ENCODE peak calls at places on chromosomes 12 and 14, in seven cellular contexts. F, C, I, U, N, Q and D are unnamed samples.

GRCh38 chr14:50061664-50062437 is 54.5 kb downstream of the VCPKMT start:
- DNase-seq in F (peak), C (peak), I (no peak), U (peak), N (no peak), Q (peak), D (no peak)

GRCh38 chr12:18277196-18277595 is 15.9 kb downstream of the PIK3C2G start:
- DNase-seq in F (no peak), C (no peak), I (no peak), U (no peak), N (no peak), Q (no peak), D (no peak)

GRCh38 chr12:126051611-126052107 is 986.4 kb downstream of the AACS start:
- DNase-seq in F (peak), C (peak), I (no peak), U (no peak), N (no peak), Q (no peak), D (no peak)

GRCh38 chr14:98162829-98163228 is 1109.2 kb downstream of the BCL11B start:
- DNase-seq in F (no peak), C (no peak), I (no peak), U (no peak), N (no peak), Q (no peak), D (no peak)

GRCh38 chr12:105933671-105934665 is 204.8 kb downstream of the NUAK1 start:
- DNase-seq in F (peak), C (no peak), I (no peak), U (no peak), N (no peak), Q (no peak), D (no peak)

GRCh38 chr14:50093496-50093895 is 22.9 kb downstream of the VCPKMT start:
- DNase-seq in F (no peak), C (no peak), I (no peak), U (no peak), N (no peak), Q (no peak), D (no peak)

GRCh38 chr14:52875707-52876106 is 75.1 kb downstream of the FERMT2 start:
- DNase-seq in F (peak), C (no peak), I (no peak), U (no peak), N (no peak), Q (no peak), D (no peak)

GRCh38 chr12:56931474-56931978 is 2.7 kb downstream of the SDR9C7 start:
- DNase-seq in F (peak), C (no peak), I (no peak), U (no peak), N (no peak), Q (no peak), D (no peak)

GRCh38 chr14:99779751-99780150 is 13.5 kb upstream of the EML1 start:
- DNase-seq in F (peak), C (no peak), I (no peak), U (no peak), N (no peak), Q (no peak), D (no peak)

GRCh38 chr14:81625343-81625742 is 91.7 kb upstream of the SEL1L start:
- DNase-seq in F (peak), C (no peak), I (no peak), U (no peak), N (peak), Q (peak), D (no peak)

GRCh38 chr12:98227162-98227561 is 288.2 kb upstream of the TMPO start:
- DNase-seq in F (peak), C (no peak), I (no peak), U (no peak), N (peak), Q (no peak), D (no peak)

GRCh38 chr12:46722737-46723136 is 103.1 kb downstream of the SLC38A4 start:
- DNase-seq in F (peak), C (no peak), I (no peak), U (no peak), N (no peak), Q (no peak), D (no peak)

GRCh38 chr12:24608637-24609285 is 340.1 kb downstream of the BCAT1 start:
- DNase-seq in F (peak), C (no peak), I (no peak), U (no peak), N (no peak), Q (no peak), D (no peak)

GRCh38 chr14:92670177-92670576 is 78.2 kb downstream of the LGMN start:
- DNase-seq in F (peak), C (no peak), I (no peak), U (no peak), N (no peak), Q (no peak), D (no peak)

GRCh38 chr12:47981496-47982260 is 18.3 kb downstream of the TMEM106C start:
- DNase-seq in F (no peak), C (no peak), I (no peak), U (no peak), N (no peak), Q (no peak), D (no peak)

GRCh38 chr12:27592548-27592947 is 68.5 kb downstream of the PPFIBP1 start:
- DNase-seq in F (peak), C (peak), I (no peak), U (no peak), N (no peak), Q (peak), D (peak)

GRCh38 chr14:73014105-73014504 is 12.8 kb downstream of the ZFYVE1 start:
- DNase-seq in F (no peak), C (no peak), I (no peak), U (no peak), N (no peak), Q (peak), D (no peak)

GRCh38 chr14:70213721-70214282 is 25.1 kb upstream of the SLC8A3 start:
- DNase-seq in F (no peak), C (no peak), I (no peak), U (no peak), N (no peak), Q (no peak), D (no peak)

GRCh38 chr12:10101042-10101579 is 2.3 kb upstream of the CLEC1A start:
- DNase-seq in F (no peak), C (no peak), I (no peak), U (no peak), N (no peak), Q (no peak), D (no peak)